ENCODE peak calls at places on chromosomes 2 and 18, in five cellular contexts. Q, S, O, V and U are unnamed samples.

GRCh38 chr2:70510213-70510820 is 43.3 kb downstream of the TGFA start:
- DNase-seq in Q (no peak), S (peak), O (no peak), V (no peak), U (no peak)

GRCh38 chr2:120675460-120676130 is 60.1 kb upstream of the GLI2 start:
- DNase-seq in Q (peak), S (peak), O (no peak), V (peak), U (peak)

GRCh38 chr2:241035818-241036396 is 37.5 kb downstream of the SNED1 start:
- DNase-seq in Q (no peak), S (no peak), O (no peak), V (no peak), U (no peak)

GRCh38 chr18:40851014-40851429 is 1104.0 kb upstream of the PIK3C3 start:
- DNase-seq in Q (peak), S (peak), O (peak), V (no peak), U (no peak)

GRCh38 chr2:212949786-212950185 is 201.6 kb downstream of the IKZF2 start:
- DNase-seq in Q (no peak), S (no peak), O (peak), V (no peak), U (no peak)

GRCh38 chr2:217826505-217826904 is 176.3 kb downstream of the TNS1 start:
- DNase-seq in Q (no peak), S (peak), O (peak), V (no peak), U (no peak)

GRCh38 chr18:9594782-9595181 is 19.6 kb downstream of the PPP4R1 start:
- DNase-seq in Q (no peak), S (peak), O (no peak), V (no peak), U (no peak)

GRCh38 chr2:38129410-38129809 is 53.5 kb upstream of the CYP1B1 start:
- DNase-seq in Q (no peak), S (no peak), O (no peak), V (no peak), U (no peak)

GRCh38 chr2:136572335-136572734 is 193.0 kb upstream of the THSD7B start:
- DNase-seq in Q (no peak), S (no peak), O (no peak), V (no peak), U (no peak)